ENCODE peak calls at places on chromosomes 13 and 19, in six cellular contexts. J is pancreas, G is lower leg skin, E is psoas muscle, F is right cardiac atrium, N is AG10803. R is an unnamed sample.
A peak's percentile ranks its signal among the peaks of the same experiment; 100 is the strongest.

GRCh38 chr13:50708461-50708860 is 135.0 kb downstream of the DLEU7 start:
- DNase-seq in J (no peak), G (no peak), E (no peak), F (no peak), N (no peak), R (no peak)

GRCh38 chr13:98447881-98448641 is 128.8 kb downstream of the STK24 start:
- DNase-seq in J (no peak), G (no peak), E (peak; percentile 67), F (peak; percentile 88), N (peak; percentile 43), R (no peak)

GRCh38 chr13:34322416-34323074 is 504.6 kb downstream of the RFC3 start:
- DNase-seq in J (no peak), G (no peak), E (no peak), F (no peak), N (no peak), R (no peak)

GRCh38 chr19:14149509-14149994 is 13.2 kb upstream of the ASF1B start:
- DNase-seq in J (no peak), G (peak; percentile 94), E (peak; percentile 80), F (peak; percentile 96), N (peak; percentile 67), R (peak; percentile 69)

GRCh38 chr13:98368019-98368418 is 190.9 kb upstream of the RNF113B start:
- DNase-seq in J (no peak), G (no peak), E (no peak), F (no peak), N (peak; percentile 94), R (no peak)

GRCh38 chr19:10271543-10272086 is 695 bp downstream of the ICAM1 start:
- DNase-seq in J (no peak), G (peak; percentile 87), E (no peak), F (peak; percentile 60), N (no peak), R (no peak)

GRCh38 chr19:51688665-51689571 is 4.2 kb upstream of the SPACA6 start:
- DNase-seq in J (peak; percentile 91), G (peak; percentile 97), E (peak; percentile 93), F (peak; percentile 96), N (peak; percentile 97), R (peak; percentile 97)

GRCh38 chr13:79482271-79482970 is 1.5 kb downstream of the NDFIP2 start:
- DNase-seq in J (no peak), G (no peak), E (no peak), F (no peak), N (peak; percentile 32), R (no peak)

GRCh38 chr19:1066748-1067340 is at the start of gene ARHGAP45:
- DNase-seq in J (peak; percentile 74), G (no peak), E (peak; percentile 69), F (peak; percentile 84), N (no peak), R (peak; percentile 40)

GRCh38 chr13:101708115-101708514 is 255.6 kb downstream of the ITGBL1 start:
- DNase-seq in J (no peak), G (no peak), E (no peak), F (no peak), N (no peak), R (no peak)

GRCh38 chr13:50379584-50379983 is 364.3 kb downstream of the KCNRG start:
- DNase-seq in J (no peak), G (no peak), E (no peak), F (no peak), N (no peak), R (no peak)

GRCh38 chr19:31515931-31516330 is 166.7 kb upstream of the TSHZ3 start:
- DNase-seq in J (no peak), G (peak; percentile 82), E (no peak), F (no peak), N (peak; percentile 61), R (no peak)

GRCh38 chr19:18440421-18440877 is 2.5 kb upstream of the ISYNA1 start:
- DNase-seq in J (no peak), G (no peak), E (no peak), F (peak; percentile 67), N (no peak), R (no peak)

GRCh38 chr19:36418287-36419001 is at the start of gene ZFP82:
- DNase-seq in J (peak; percentile 89), G (peak; percentile 92), E (peak; percentile 86), F (peak; percentile 95), N (peak; percentile 79), R (peak; percentile 75)

GRCh38 chr19:50258918-50259372 is 55.5 kb downstream of the MYH14 start:
- DNase-seq in J (peak; percentile 56), G (no peak), E (peak; percentile 74), F (no peak), N (no peak), R (peak; percentile 10)

GRCh38 chr13:29861694-29862110 is 11.3 kb upstream of the UBL3 start:
- DNase-seq in J (no peak), G (no peak), E (no peak), F (no peak), N (peak; percentile 99), R (no peak)

GRCh38 chr13:45092668-45093067 is 27.6 kb upstream of the GTF2F2 start:
- DNase-seq in J (no peak), G (no peak), E (no peak), F (no peak), N (peak; percentile 55), R (no peak)

GRCh38 chr13:99293178-99293577 is 14.0 kb downstream of the GPR183 start:
- DNase-seq in J (no peak), G (no peak), E (no peak), F (no peak), N (no peak), R (no peak)

GRCh38 chr19:46413262-46414031 is at the start of gene CCDC8:
- DNase-seq in J (peak; percentile 97), G (peak; percentile 90), E (peak; percentile 83), F (peak; percentile 95), N (peak; percentile 88), R (peak; percentile 90)

GRCh38 chr19:14916848-14917247 is 24.4 kb upstream of the OR7C2 start:
- DNase-seq in J (no peak), G (no peak), E (no peak), F (no peak), N (no peak), R (no peak)

GRCh38 chr13:30915691-30916541 is 9.8 kb downstream of the MEDAG start:
- DNase-seq in J (no peak), G (no peak), E (no peak), F (peak; percentile 48), N (no peak), R (no peak)

GRCh38 chr19:45448887-45449299 is 18.9 kb upstream of the FOSB start:
- DNase-seq in J (no peak), G (no peak), E (no peak), F (peak; percentile 37), N (peak; percentile 28), R (no peak)

GRCh38 chr19:1767464-1767933 is 14.2 kb downstream of the ONECUT3 start:
- DNase-seq in J (peak; percentile 70), G (no peak), E (no peak), F (peak; percentile 64), N (peak; percentile 9), R (peak; percentile 48)

GRCh38 chr13:67735651-67736050 is 505.5 kb upstream of the PCDH9 start:
- DNase-seq in J (no peak), G (no peak), E (no peak), F (no peak), N (no peak), R (no peak)

GRCh38 chr13:67736646-67737420 is 506.7 kb upstream of the PCDH9 start:
- DNase-seq in J (no peak), G (no peak), E (no peak), F (no peak), N (peak; percentile 31), R (no peak)

GRCh38 chr13:67742478-67742877 is 512.3 kb upstream of the PCDH9 start:
- DNase-seq in J (no peak), G (no peak), E (no peak), F (no peak), N (no peak), R (no peak)

GRCh38 chr13:67740871-67741475 is 510.8 kb upstream of the PCDH9 start:
- DNase-seq in J (no peak), G (no peak), E (no peak), F (no peak), N (no peak), R (no peak)
- H3K4me3 ChIP-seq in J (no peak overlapping the region), G (no peak overlapping the region), E (no peak overlapping the region), F (no peak overlapping the region), N (no peak overlapping the region), R (no peak overlapping the region)

GRCh38 chr19:19661675-19662251 is 1.7 kb downstream of the ATP13A1 start:
- DNase-seq in J (peak; percentile 33), G (no peak), E (no peak), F (peak; percentile 30), N (no peak), R (no peak)
- H3K4me3 ChIP-seq in J (no peak overlapping the region), G (no peak overlapping the region), E (peak overlapping the region; percentile 99), F (no peak overlapping the region), N (peak overlapping the region; percentile 99), R (no peak overlapping the region)

DNA sequence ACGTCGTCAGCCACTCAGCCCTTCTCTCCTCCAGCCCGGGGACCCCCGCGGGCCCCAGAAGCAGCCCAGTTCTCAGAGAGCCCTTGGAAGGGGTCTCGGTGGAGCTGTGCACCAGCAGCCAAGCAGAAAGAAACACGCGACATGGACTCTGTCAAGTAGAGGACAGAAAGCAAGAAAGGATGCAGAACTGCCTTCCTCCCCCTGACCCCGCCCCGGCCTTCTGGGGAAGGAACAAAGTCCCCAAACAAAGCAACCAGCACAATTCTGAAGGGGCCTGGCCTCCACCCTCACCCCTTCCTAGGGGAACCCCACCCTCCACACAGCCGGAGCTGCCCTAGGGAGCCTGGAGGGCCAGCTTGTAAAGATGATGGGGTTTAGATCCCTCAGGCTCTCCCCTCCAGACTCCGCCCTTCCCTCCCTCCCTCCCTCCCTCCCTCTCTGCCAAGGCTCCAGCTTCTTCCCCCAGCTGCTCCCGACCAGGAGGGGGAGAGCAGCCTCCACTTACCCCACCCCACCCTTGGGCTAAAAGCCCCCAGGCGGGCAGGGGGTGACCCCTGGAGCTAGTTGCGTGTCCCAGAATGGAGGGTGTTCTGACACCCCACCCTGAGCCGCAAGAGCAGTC is 7.8 kb downstream of the LYL1 start:
- DNase-seq in J (no peak), G (no peak), E (no peak), F (peak; percentile 82), N (no peak), R (no peak)
- H3K4me3 ChIP-seq in J (no peak overlapping the region), G (no peak overlapping the region), E (peak overlapping the region; percentile 15), F (no peak overlapping the region), N (no peak overlapping the region), R (no peak overlapping the region)

GRCh38 chr19:55250262-55251036 is 8.4 kb downstream of the PPP6R1 start:
- DNase-seq in J (no peak), G (no peak), E (peak; percentile 28), F (no peak), N (no peak), R (no peak)
- H3K4me3 ChIP-seq in J (no peak overlapping the region), G (no peak overlapping the region), E (no peak overlapping the region), F (no peak overlapping the region), N (no peak overlapping the region), R (no peak overlapping the region)

R was measured in adrenal gland.